ENCODE peak calls at places on chromosome 18, in nine cellular contexts. U is CD8-positive, alpha-beta memory T cell; Z is SJSA1; W is spleen; N is GM23248; R is bronchial epithelial cell; C is IMR-90; X is effector memory CD4-positive, alpha-beta T cell; T is transverse colon. M is an unnamed sample.

GRCh38 chr18:76751538-76751890 is 70.8 kb upstream of the ZNF236 start:
- DNase-seq in U (no peak), Z (no peak), W (no peak), N (no peak), R (no peak), C (no peak), X (no peak), T (no peak), M (no peak)

GRCh38 chr18:68566991-68567390 is 147.9 kb downstream of the TMX3 start:
- DNase-seq in U (no peak), Z (no peak), W (no peak), N (no peak), R (no peak), C (no peak), X (no peak), T (no peak), M (no peak)

GRCh38 chr18:47545613-47546012 is 294.2 kb upstream of the SKOR2 start:
- DNase-seq in U (no peak), Z (no peak), W (no peak), N (no peak), R (no peak), C (no peak), X (no peak), T (no peak), M (no peak)

GRCh38 chr18:55111271-55111670 is 152.0 kb upstream of the CCDC68 start:
- DNase-seq in U (no peak), Z (no peak), W (no peak), N (no peak), R (no peak), C (no peak), X (no peak), T (no peak), M (peak; percentile 55)

GRCh38 chr18:68723539-68723938 is 8.6 kb upstream of the TMX3 start:
- DNase-seq in U (no peak), Z (no peak), W (no peak), N (no peak), R (no peak), C (no peak), X (no peak), T (no peak), M (no peak)

GRCh38 chr18:32383040-32383819 is 87.5 kb downstream of the GAREM1 start:
- DNase-seq in U (no peak), Z (peak; percentile 86), W (no peak), N (peak; percentile 85), R (peak; percentile 100), C (peak; percentile 98), X (no peak), T (no peak), M (peak; percentile 86)

GRCh38 chr18:37426536-37427080 is 139.0 kb downstream of the CELF4 start:
- DNase-seq in U (no peak), Z (no peak), W (no peak), N (no peak), R (no peak), C (no peak), X (no peak), T (no peak), M (no peak)

GRCh38 chr18:331231-331771 is 63.5 kb upstream of the THOC1 start:
- DNase-seq in U (no peak), Z (no peak), W (no peak), N (no peak), R (no peak), C (no peak), X (no peak), T (no peak), M (peak; percentile 70)

DNA sequence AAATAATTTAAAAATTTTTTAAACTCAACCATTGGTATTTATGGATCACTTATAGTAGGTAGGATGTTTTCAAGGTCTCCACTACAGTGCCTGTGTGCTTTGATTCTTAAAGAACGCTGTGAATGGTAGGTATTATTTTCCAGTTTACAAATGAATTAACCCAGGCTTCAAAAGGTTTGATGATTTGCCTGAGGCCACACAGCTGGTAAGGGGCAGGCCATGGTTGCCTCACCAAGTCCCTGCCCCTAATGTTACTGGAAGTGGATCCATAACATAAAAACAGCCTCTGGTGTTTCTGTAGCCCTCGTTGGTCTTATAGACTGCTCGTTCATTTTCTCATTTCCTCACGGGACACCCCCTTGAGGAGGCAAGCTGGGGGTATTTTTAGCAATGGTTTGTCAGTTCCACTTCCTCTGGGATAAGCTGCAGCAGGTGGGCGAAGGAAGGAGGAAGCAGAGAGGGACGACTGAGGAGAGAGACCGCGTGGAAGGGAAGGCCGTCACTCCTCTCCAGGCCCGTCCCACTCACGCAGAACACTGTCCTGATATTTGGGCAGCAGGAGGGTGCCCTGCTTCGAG is 32.9 kb upstream of the NDUFV2 start:
- DNase-seq in U (no peak), Z (no peak), W (no peak), N (no peak), R (no peak), C (no peak), X (no peak), T (no peak), M (no peak)
- H3K4me3 ChIP-seq in U (no peak overlapping the region), Z (no peak overlapping the region), W (no peak overlapping the region), N (no peak overlapping the region), R (no peak overlapping the region), C (no peak overlapping the region), X (no peak overlapping the region), T (no peak overlapping the region), M (no peak overlapping the region)

GRCh38 chr18:24181806-24182205 is 42.9 kb downstream of the CABYR start:
- DNase-seq in U (no peak), Z (peak; percentile 15), W (no peak), N (peak; percentile 44), R (peak; percentile 67), C (no peak), X (no peak), T (no peak), M (peak; percentile 4)

GRCh38 chr18:24176727-24177416 is 38.0 kb downstream of the CABYR start:
- DNase-seq in U (no peak), Z (peak; percentile 56), W (peak; percentile 84), N (peak; percentile 66), R (peak; percentile 38), C (peak; percentile 56), X (no peak), T (peak; percentile 71), M (peak; percentile 48)

GRCh38 chr18:24180048-24180447 is 41.2 kb downstream of the CABYR start:
- DNase-seq in U (no peak), Z (no peak), W (no peak), N (no peak), R (no peak), C (no peak), X (no peak), T (no peak), M (no peak)

GRCh38 chr18:24173997-24174396 is 35.1 kb downstream of the CABYR start:
- DNase-seq in U (no peak), Z (no peak), W (no peak), N (no peak), R (peak; percentile 59), C (no peak), X (no peak), T (no peak), M (no peak)

DNA sequence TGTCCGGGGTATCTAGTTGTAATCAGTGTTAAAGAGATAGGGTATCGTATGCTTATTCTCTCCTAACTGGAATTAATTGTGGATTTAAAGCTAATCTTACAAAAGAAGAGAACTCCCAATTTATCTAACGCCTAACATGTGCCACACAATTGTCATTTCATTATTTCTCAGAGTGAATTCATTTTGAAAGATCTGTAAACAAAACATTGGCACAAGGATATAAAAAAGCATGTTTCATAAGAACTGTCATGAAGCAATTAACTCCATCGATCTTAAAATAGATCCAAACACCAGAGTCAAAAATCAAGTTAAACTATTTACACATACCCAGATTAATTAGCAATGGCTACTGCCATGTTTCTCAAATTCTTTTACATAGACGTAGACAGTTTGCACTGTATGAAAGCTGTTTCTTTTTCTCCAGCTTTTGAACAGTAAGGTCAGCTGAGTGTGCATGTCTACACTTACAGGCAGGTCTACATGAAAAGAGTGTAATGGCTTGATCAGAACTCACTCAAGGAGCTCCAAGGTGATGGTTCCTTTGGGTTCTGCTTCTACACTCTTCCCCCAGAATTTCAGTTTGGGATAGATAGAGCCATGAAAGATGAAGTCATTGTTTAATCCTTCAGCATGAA is 38.8 kb downstream of the CABYR start:
- DNase-seq in U (no peak), Z (no peak), W (no peak), N (no peak), R (no peak), C (no peak), X (no peak), T (no peak), M (no peak)
- H3K4me3 ChIP-seq in U (no peak overlapping the region), Z (no peak overlapping the region), W (no peak overlapping the region), N (no peak overlapping the region), R (no peak overlapping the region), C (no peak overlapping the region), X (no peak overlapping the region), T (no peak overlapping the region), M (no peak overlapping the region)

GRCh38 chr18:79695269-79695668 is 15.7 kb downstream of the CTDP1 start:
- DNase-seq in U (no peak), Z (no peak), W (no peak), N (peak; percentile 17), R (no peak), C (peak; percentile 52), X (no peak), T (no peak), M (peak; percentile 6)

GRCh38 chr18:79695856-79696850 is 16.6 kb downstream of the CTDP1 start:
- DNase-seq in U (no peak), Z (no peak), W (peak; percentile 73), N (no peak), R (no peak), C (no peak), X (no peak), T (no peak), M (no peak)

GRCh38 chr18:79692886-79693285 is 13.3 kb downstream of the CTDP1 start:
- DNase-seq in U (no peak), Z (no peak), W (no peak), N (no peak), R (no peak), C (no peak), X (no peak), T (no peak), M (no peak)

GRCh38 chr18:79693561-79694205 is 14.1 kb downstream of the CTDP1 start:
- DNase-seq in U (no peak), Z (no peak), W (peak; percentile 75), N (no peak), R (no peak), C (no peak), X (no peak), T (no peak), M (no peak)

GRCh38 chr18:79694895-79695213 is 15.3 kb downstream of the CTDP1 start:
- DNase-seq in U (no peak), Z (no peak), W (no peak), N (no peak), R (no peak), C (no peak), X (no peak), T (no peak), M (no peak)
- H3K4me3 ChIP-seq in U (no peak overlapping the region), Z (no peak overlapping the region), W (no peak overlapping the region), N (no peak overlapping the region), R (no peak overlapping the region), C (no peak overlapping the region), X (no peak overlapping the region), T (no peak overlapping the region), M (no peak overlapping the region)

GRCh38 chr18:31205273-31205672 is 42.6 kb upstream of the DSC1 start:
- DNase-seq in U (no peak), Z (no peak), W (no peak), N (no peak), R (peak; percentile 32), C (no peak), X (no peak), T (no peak), M (no peak)

GRCh38 chr18:31204833-31205232 is 42.2 kb upstream of the DSC1 start:
- DNase-seq in U (no peak), Z (no peak), W (no peak), N (no peak), R (no peak), C (no peak), X (no peak), T (peak; percentile 32), M (no peak)

GRCh38 chr18:31206064-31206463 is 43.4 kb upstream of the DSC1 start:
- DNase-seq in U (no peak), Z (no peak), W (no peak), N (no peak), R (no peak), C (no peak), X (no peak), T (no peak), M (no peak)

GRCh38 chr18:31209041-31209440 is 46.4 kb upstream of the DSC1 start:
- DNase-seq in U (no peak), Z (no peak), W (no peak), N (no peak), R (peak; percentile 33), C (no peak), X (no peak), T (no peak), M (no peak)

GRCh38 chr18:31206787-31207381 is 44.2 kb upstream of the DSC1 start:
- DNase-seq in U (no peak), Z (peak; percentile 79), W (no peak), N (no peak), R (peak; percentile 96), C (peak; percentile 23), X (no peak), T (peak; percentile 91), M (peak; percentile 67)
- H3K4me3 ChIP-seq in U (no peak overlapping the region), Z (no peak overlapping the region), W (no peak overlapping the region), N (no peak overlapping the region), R (peak overlapping the region; percentile 13), C (no peak overlapping the region), X (no peak overlapping the region), T (peak overlapping the region; percentile 35), M (no peak overlapping the region)